ENCODE peak calls at places on chromosomes 12 and 14, in eight cellular contexts. One of them, this sample, is unnamed.
A peak's percentile ranks its signal among the peaks of the same experiment; 100 is the strongest.

GRCh38 chr12:9776795-9777194 is 16.1 kb upstream of the CD69 start:
- DNase-seq in NCI-H345: no peak
- DNase-seq in left ventricle myocardium inferior: no peak
- DNase-seq in NCI-H1092 treated with DMSO at 0.1 percent for 48 hours: no peak
- DNase-seq in mucosa of gallbladder: no peak
- DNase-seq in HCT116: no peak
- DNase-seq in tibial artery: no peak
- DNase-seq in A549: no peak
- DNase-seq in this sample: no peak

GRCh38 chr14:24542346-24542936 is 33.6 kb downstream of the CTSG start:
- DNase-seq in NCI-H345: no peak
- DNase-seq in left ventricle myocardium inferior: no peak
- DNase-seq in NCI-H1092 treated with DMSO at 0.1 percent for 48 hours: no peak
- DNase-seq in mucosa of gallbladder: no peak
- DNase-seq in HCT116: no peak
- DNase-seq in tibial artery: no peak
- DNase-seq in A549: no peak
- DNase-seq in this sample: no peak

GRCh38 chr14:68279777-68280233 is 460.2 kb downstream of the RAD51B start:
- DNase-seq in NCI-H345: no peak
- DNase-seq in left ventricle myocardium inferior: no peak
- DNase-seq in NCI-H1092 treated with DMSO at 0.1 percent for 48 hours: no peak
- DNase-seq in mucosa of gallbladder: no peak
- DNase-seq in HCT116: no peak
- DNase-seq in tibial artery: no peak
- DNase-seq in A549: no peak
- DNase-seq in this sample: no peak

GRCh38 chr12:54021432-54022013 is 6.7 kb upstream of the HOXC6 start:
- DNase-seq in NCI-H345: no peak
- DNase-seq in left ventricle myocardium inferior: no peak
- DNase-seq in NCI-H1092 treated with DMSO at 0.1 percent for 48 hours: no peak
- DNase-seq in mucosa of gallbladder: no peak
- DNase-seq in HCT116: no peak
- DNase-seq in tibial artery: no peak
- DNase-seq in A549: no peak
- DNase-seq in this sample: no peak

GRCh38 chr14:70708717-70709570 is 67.2 kb downstream of the TTC9 start:
- DNase-seq in NCI-H345: peak; percentile 78
- DNase-seq in left ventricle myocardium inferior: no peak
- DNase-seq in NCI-H1092 treated with DMSO at 0.1 percent for 48 hours: peak; percentile 52
- DNase-seq in mucosa of gallbladder: no peak
- DNase-seq in HCT116: no peak
- DNase-seq in tibial artery: no peak
- DNase-seq in A549: no peak
- DNase-seq in this sample: no peak

GRCh38 chr12:32821293-32822089 is 65.8 kb upstream of the YARS2 start:
- DNase-seq in NCI-H345: no peak
- DNase-seq in left ventricle myocardium inferior: no peak
- DNase-seq in NCI-H1092 treated with DMSO at 0.1 percent for 48 hours: no peak
- DNase-seq in mucosa of gallbladder: no peak
- DNase-seq in HCT116: no peak
- DNase-seq in tibial artery: no peak
- DNase-seq in A549: no peak
- DNase-seq in this sample: no peak

GRCh38 chr14:100915582-100915981 is 12.1 kb upstream of the RTL1 start:
- DNase-seq in NCI-H345: no peak
- DNase-seq in left ventricle myocardium inferior: no peak
- DNase-seq in NCI-H1092 treated with DMSO at 0.1 percent for 48 hours: no peak
- DNase-seq in mucosa of gallbladder: no peak
- DNase-seq in HCT116: no peak
- DNase-seq in tibial artery: no peak
- DNase-seq in A549: no peak
- DNase-seq in this sample: no peak

GRCh38 chr12:122651520-122652224 is 51.5 kb downstream of the HCAR2 start:
- DNase-seq in NCI-H345: no peak
- DNase-seq in left ventricle myocardium inferior: no peak
- DNase-seq in NCI-H1092 treated with DMSO at 0.1 percent for 48 hours: no peak
- DNase-seq in mucosa of gallbladder: peak; percentile 11
- DNase-seq in HCT116: no peak
- DNase-seq in tibial artery: no peak
- DNase-seq in A549: no peak
- DNase-seq in this sample: no peak

GRCh38 chr12:124917841-124918621 is 3.6 kb upstream of the UBC start:
- DNase-seq in NCI-H345: no peak
- DNase-seq in left ventricle myocardium inferior: no peak
- DNase-seq in NCI-H1092 treated with DMSO at 0.1 percent for 48 hours: no peak
- DNase-seq in mucosa of gallbladder: no peak
- DNase-seq in HCT116: no peak
- DNase-seq in tibial artery: peak; percentile 62
- DNase-seq in A549: no peak
- DNase-seq in this sample: no peak

GRCh38 chr14:99479903-99480855 is 480 bp downstream of the SETD3 start:
- DNase-seq in NCI-H345: peak; percentile 30
- DNase-seq in left ventricle myocardium inferior: peak; percentile 67
- DNase-seq in NCI-H1092 treated with DMSO at 0.1 percent for 48 hours: no peak
- DNase-seq in mucosa of gallbladder: peak; percentile 49
- DNase-seq in HCT116: peak; percentile 13
- DNase-seq in tibial artery: peak; percentile 85
- DNase-seq in A549: peak; percentile 72
- DNase-seq in this sample: peak; percentile 67

GRCh38 chr14:61247935-61248334 is 33.2 kb downstream of the TMEM30B start:
- DNase-seq in NCI-H345: no peak
- DNase-seq in left ventricle myocardium inferior: no peak
- DNase-seq in NCI-H1092 treated with DMSO at 0.1 percent for 48 hours: no peak
- DNase-seq in mucosa of gallbladder: no peak
- DNase-seq in HCT116: no peak
- DNase-seq in tibial artery: no peak
- DNase-seq in A549: no peak
- DNase-seq in this sample: peak; percentile 42

GRCh38 chr14:93978735-93979134 is 2.4 kb upstream of the ASB2 start:
- DNase-seq in NCI-H345: no peak
- DNase-seq in left ventricle myocardium inferior: no peak
- DNase-seq in NCI-H1092 treated with DMSO at 0.1 percent for 48 hours: no peak
- DNase-seq in mucosa of gallbladder: no peak
- DNase-seq in HCT116: no peak
- DNase-seq in tibial artery: no peak
- DNase-seq in A549: no peak
- DNase-seq in this sample: no peak

GRCh38 chr12:42798811-42799438 is 209.4 kb upstream of the PRICKLE1 start:
- DNase-seq in NCI-H345: no peak
- DNase-seq in left ventricle myocardium inferior: no peak
- DNase-seq in NCI-H1092 treated with DMSO at 0.1 percent for 48 hours: no peak
- DNase-seq in mucosa of gallbladder: no peak
- DNase-seq in HCT116: no peak
- DNase-seq in tibial artery: no peak
- DNase-seq in A549: no peak
- DNase-seq in this sample: peak; percentile 22

GRCh38 chr12:47021298-47021697 is 58.1 kb upstream of the PCED1B start:
- DNase-seq in NCI-H345: peak; percentile 8
- DNase-seq in left ventricle myocardium inferior: no peak
- DNase-seq in NCI-H1092 treated with DMSO at 0.1 percent for 48 hours: peak; percentile 75
- DNase-seq in mucosa of gallbladder: no peak
- DNase-seq in HCT116: peak; percentile 90
- DNase-seq in tibial artery: no peak
- DNase-seq in A549: peak; percentile 50
- DNase-seq in this sample: peak; percentile 48

GRCh38 chr12:5114436-5114835 is 70.8 kb downstream of the KCNA5 start:
- DNase-seq in NCI-H345: no peak
- DNase-seq in left ventricle myocardium inferior: no peak
- DNase-seq in NCI-H1092 treated with DMSO at 0.1 percent for 48 hours: no peak
- DNase-seq in mucosa of gallbladder: no peak
- DNase-seq in HCT116: no peak
- DNase-seq in tibial artery: no peak
- DNase-seq in A549: no peak
- DNase-seq in this sample: no peak

GRCh38 chr12:6336079-6336858 is 5.6 kb downstream of the TNFRSF1A start:
- DNase-seq in NCI-H345: no peak
- DNase-seq in left ventricle myocardium inferior: peak; percentile 93
- DNase-seq in NCI-H1092 treated with DMSO at 0.1 percent for 48 hours: no peak
- DNase-seq in mucosa of gallbladder: peak; percentile 90
- DNase-seq in HCT116: peak; percentile 96
- DNase-seq in tibial artery: peak; percentile 97
- DNase-seq in A549: peak; percentile 99
- DNase-seq in this sample: peak; percentile 94

GRCh38 chr14:36426836-36427235 is 93.2 kb downstream of the NKX2-1 start:
- DNase-seq in NCI-H345: peak; percentile 23
- DNase-seq in left ventricle myocardium inferior: no peak
- DNase-seq in NCI-H1092 treated with DMSO at 0.1 percent for 48 hours: peak; percentile 85
- DNase-seq in mucosa of gallbladder: no peak
- DNase-seq in HCT116: no peak
- DNase-seq in tibial artery: no peak
- DNase-seq in A549: no peak
- DNase-seq in this sample: no peak

GRCh38 chr12:74780458-74781241 is 243.0 kb downstream of the ATXN7L3B start:
- DNase-seq in NCI-H345: no peak
- DNase-seq in left ventricle myocardium inferior: no peak
- DNase-seq in NCI-H1092 treated with DMSO at 0.1 percent for 48 hours: no peak
- DNase-seq in mucosa of gallbladder: no peak
- DNase-seq in HCT116: no peak
- DNase-seq in tibial artery: no peak
- DNase-seq in A549: no peak
- DNase-seq in this sample: no peak

GRCh38 chr14:36515105-36515593 is 4.9 kb downstream of the NKX2-1 start:
- DNase-seq in NCI-H345: peak; percentile 71
- DNase-seq in left ventricle myocardium inferior: no peak
- DNase-seq in NCI-H1092 treated with DMSO at 0.1 percent for 48 hours: peak; percentile 96
- DNase-seq in mucosa of gallbladder: no peak
- DNase-seq in HCT116: no peak
- DNase-seq in tibial artery: no peak
- DNase-seq in A549: no peak
- DNase-seq in this sample: no peak

GRCh38 chr14:106790189-106791036 is 1264.0 kb downstream of the TMEM121 start:
- DNase-seq in NCI-H345: peak; percentile 83
- DNase-seq in left ventricle myocardium inferior: peak; percentile 44
- DNase-seq in NCI-H1092 treated with DMSO at 0.1 percent for 48 hours: peak; percentile 5
- DNase-seq in mucosa of gallbladder: peak; percentile 64
- DNase-seq in HCT116: no peak
- DNase-seq in tibial artery: no peak
- DNase-seq in A549: peak; percentile 25
- DNase-seq in this sample: no peak

GRCh38 chr14:95895720-95896119 is 19.1 kb downstream of the TUNAR start:
- DNase-seq in NCI-H345: no peak
- DNase-seq in left ventricle myocardium inferior: no peak
- DNase-seq in NCI-H1092 treated with DMSO at 0.1 percent for 48 hours: no peak
- DNase-seq in mucosa of gallbladder: no peak
- DNase-seq in HCT116: peak; percentile 26
- DNase-seq in tibial artery: no peak
- DNase-seq in A549: peak; percentile 64
- DNase-seq in this sample: peak; percentile 22

GRCh38 chr14:91755560-91755959 is 23.7 kb upstream of the CATSPERB start:
- DNase-seq in NCI-H345: no peak
- DNase-seq in left ventricle myocardium inferior: no peak
- DNase-seq in NCI-H1092 treated with DMSO at 0.1 percent for 48 hours: no peak
- DNase-seq in mucosa of gallbladder: peak; percentile 42
- DNase-seq in HCT116: peak; percentile 2
- DNase-seq in tibial artery: no peak
- DNase-seq in A549: no peak
- DNase-seq in this sample: no peak

GRCh38 chr12:57840701-57841100 is 5.8 kb downstream of the CTDSP2 start:
- DNase-seq in NCI-H345: peak; percentile 85
- DNase-seq in left ventricle myocardium inferior: no peak
- DNase-seq in NCI-H1092 treated with DMSO at 0.1 percent for 48 hours: peak; percentile 57
- DNase-seq in mucosa of gallbladder: no peak
- DNase-seq in HCT116: no peak
- DNase-seq in tibial artery: no peak
- DNase-seq in A549: no peak
- DNase-seq in this sample: no peak

GRCh38 chr12:24742378-24742777 is 206.5 kb downstream of the BCAT1 start:
- DNase-seq in NCI-H345: no peak
- DNase-seq in left ventricle myocardium inferior: peak; percentile 15
- DNase-seq in NCI-H1092 treated with DMSO at 0.1 percent for 48 hours: no peak
- DNase-seq in mucosa of gallbladder: peak; percentile 24
- DNase-seq in HCT116: no peak
- DNase-seq in tibial artery: peak; percentile 67
- DNase-seq in A549: no peak
- DNase-seq in this sample: no peak

GRCh38 chr14:94523265-94523664 is 14.0 kb upstream of the SERPINA12 start:
- DNase-seq in NCI-H345: no peak
- DNase-seq in left ventricle myocardium inferior: no peak
- DNase-seq in NCI-H1092 treated with DMSO at 0.1 percent for 48 hours: no peak
- DNase-seq in mucosa of gallbladder: no peak
- DNase-seq in HCT116: no peak
- DNase-seq in tibial artery: peak; percentile 13
- DNase-seq in A549: no peak
- DNase-seq in this sample: no peak

GRCh38 chr12:102806592-102806991 is 110.5 kb downstream of the PAH start:
- DNase-seq in NCI-H345: no peak
- DNase-seq in left ventricle myocardium inferior: no peak
- DNase-seq in NCI-H1092 treated with DMSO at 0.1 percent for 48 hours: no peak
- DNase-seq in mucosa of gallbladder: no peak
- DNase-seq in HCT116: no peak
- DNase-seq in tibial artery: no peak
- DNase-seq in A549: no peak
- DNase-seq in this sample: no peak

GRCh38 chr12:96140110-96140509 is 54.1 kb upstream of the ELK3 start:
- DNase-seq in NCI-H345: no peak
- DNase-seq in left ventricle myocardium inferior: no peak
- DNase-seq in NCI-H1092 treated with DMSO at 0.1 percent for 48 hours: no peak
- DNase-seq in mucosa of gallbladder: no peak
- DNase-seq in HCT116: no peak
- DNase-seq in tibial artery: no peak
- DNase-seq in A549: no peak
- DNase-seq in this sample: no peak

GRCh38 chr14:106518054-106518943 is 991.9 kb downstream of the TMEM121 start:
- DNase-seq in NCI-H345: peak; percentile 28
- DNase-seq in left ventricle myocardium inferior: peak; percentile 32
- DNase-seq in NCI-H1092 treated with DMSO at 0.1 percent for 48 hours: no peak
- DNase-seq in mucosa of gallbladder: peak; percentile 51
- DNase-seq in HCT116: no peak
- DNase-seq in tibial artery: no peak
- DNase-seq in A549: no peak
- DNase-seq in this sample: no peak

GRCh38 chr12:94803939-94804338 is 153.6 kb upstream of the TMCC3 start:
- DNase-seq in NCI-H345: no peak
- DNase-seq in left ventricle myocardium inferior: no peak
- DNase-seq in NCI-H1092 treated with DMSO at 0.1 percent for 48 hours: no peak
- DNase-seq in mucosa of gallbladder: no peak
- DNase-seq in HCT116: no peak
- DNase-seq in tibial artery: no peak
- DNase-seq in A549: no peak
- DNase-seq in this sample: no peak

GRCh38 chr12:120738252-120739030 is 12.8 kb downstream of the ACADS start:
- DNase-seq in NCI-H345: no peak
- DNase-seq in left ventricle myocardium inferior: no peak
- DNase-seq in NCI-H1092 treated with DMSO at 0.1 percent for 48 hours: no peak
- DNase-seq in mucosa of gallbladder: no peak
- DNase-seq in HCT116: no peak
- DNase-seq in tibial artery: no peak
- DNase-seq in A549: no peak
- DNase-seq in this sample: no peak

GRCh38 chr14:24425704-24426103 is 3.8 kb downstream of the CBLN3 start:
- DNase-seq in NCI-H345: peak; percentile 39
- DNase-seq in left ventricle myocardium inferior: no peak
- DNase-seq in NCI-H1092 treated with DMSO at 0.1 percent for 48 hours: no peak
- DNase-seq in mucosa of gallbladder: no peak
- DNase-seq in HCT116: no peak
- DNase-seq in tibial artery: no peak
- DNase-seq in A549: no peak
- DNase-seq in this sample: no peak

GRCh38 chr12:49133014-49133413 is 1.8 kb upstream of the TUBA1B start:
- DNase-seq in NCI-H345: no peak
- DNase-seq in left ventricle myocardium inferior: no peak
- DNase-seq in NCI-H1092 treated with DMSO at 0.1 percent for 48 hours: peak; percentile 20
- DNase-seq in mucosa of gallbladder: no peak
- DNase-seq in HCT116: no peak
- DNase-seq in tibial artery: no peak
- DNase-seq in A549: no peak
- DNase-seq in this sample: no peak

GRCh38 chr12:47753021-47754001 is 5.4 kb downstream of the RAPGEF3 start:
- DNase-seq in NCI-H345: no peak
- DNase-seq in left ventricle myocardium inferior: peak; percentile 88
- DNase-seq in NCI-H1092 treated with DMSO at 0.1 percent for 48 hours: no peak
- DNase-seq in mucosa of gallbladder: peak; percentile 47
- DNase-seq in HCT116: no peak
- DNase-seq in tibial artery: peak; percentile 97
- DNase-seq in A549: no peak
- DNase-seq in this sample: no peak

GRCh38 chr14:34199585-34199984 is 248.7 kb upstream of the EGLN3 start:
- DNase-seq in NCI-H345: no peak
- DNase-seq in left ventricle myocardium inferior: no peak
- DNase-seq in NCI-H1092 treated with DMSO at 0.1 percent for 48 hours: no peak
- DNase-seq in mucosa of gallbladder: no peak
- DNase-seq in HCT116: no peak
- DNase-seq in tibial artery: no peak
- DNase-seq in A549: no peak
- DNase-seq in this sample: no peak

This sample was measured in AG08396.